ENCODE peak calls at places on chromosome 20, in eight cellular contexts. X, S, B, R, E, M, H and T are unnamed samples.

GRCh38 chr20:51495921-51496545 is 46.5 kb downstream of the NFATC2 start:
- DNase-seq in X (no peak), S (no peak), B (no peak), R (no peak), E (no peak), M (no peak), H (no peak), T (no peak)

GRCh38 chr20:46894579-46894958 is at the start of gene EYA2:
- DNase-seq in X (no peak), S (no peak), B (no peak), R (no peak), E (no peak), M (no peak), H (no peak), T (no peak)

GRCh38 chr20:23540624-23541023 is 27.7 kb downstream of the CST9L start:
- DNase-seq in X (no peak), S (peak), B (no peak), R (no peak), E (no peak), M (no peak), H (no peak), T (no peak)

GRCh38 chr20:58308680-58309527 is 611 bp upstream of the RAB22A start:
- DNase-seq in X (peak), S (peak), B (peak), R (peak), E (peak), M (peak), H (peak), T (peak)

GRCh38 chr20:52746190-52746589 is 226.0 kb upstream of the TSHZ2 start:
- DNase-seq in X (no peak), S (no peak), B (no peak), R (no peak), E (no peak), M (no peak), H (no peak), T (no peak)

GRCh38 chr20:45041464-45042337 is 59.2 kb downstream of the KCNS1 start:
- DNase-seq in X (no peak), S (peak), B (no peak), R (no peak), E (no peak), M (no peak), H (no peak), T (no peak)

GRCh38 chr20:52031206-52031573 is 160.4 kb downstream of the ZFP64 start:
- DNase-seq in X (no peak), S (no peak), B (no peak), R (no peak), E (no peak), M (no peak), H (no peak), T (no peak)

GRCh38 chr20:44601801-44602204 is 19.4 kb downstream of the PKIG start:
- DNase-seq in X (peak), S (no peak), B (no peak), R (no peak), E (no peak), M (no peak), H (no peak), T (no peak)

GRCh38 chr20:6665161-6665560 is 102.3 kb upstream of the BMP2 start:
- DNase-seq in X (no peak), S (no peak), B (no peak), R (no peak), E (no peak), M (no peak), H (no peak), T (no peak)

GRCh38 chr20:33796263-33796906 is 14.8 kb upstream of the CHMP4B start:
- DNase-seq in X (peak), S (peak), B (no peak), R (no peak), E (peak), M (no peak), H (no peak), T (no peak)

GRCh38 chr20:2302369-2302768 is 6.6 kb downstream of the TGM3 start:
- DNase-seq in X (no peak), S (no peak), B (no peak), R (no peak), E (no peak), M (no peak), H (no peak), T (no peak)

GRCh38 chr20:11717562-11717961 is 200.1 kb upstream of the BTBD3 start:
- DNase-seq in X (no peak), S (no peak), B (no peak), R (no peak), E (no peak), M (no peak), H (no peak), T (no peak)

GRCh38 chr20:38358500-38358998 is 12.3 kb downstream of the LBP start:
- DNase-seq in X (no peak), S (no peak), B (no peak), R (no peak), E (no peak), M (no peak), H (no peak), T (no peak)

GRCh38 chr20:53448426-53448825 is 145.2 kb downstream of the ZNF217 start:
- DNase-seq in X (no peak), S (no peak), B (no peak), R (no peak), E (no peak), M (no peak), H (no peak), T (no peak)

GRCh38 chr20:41293269-41294037 is 24.1 kb downstream of the ZHX3 start:
- DNase-seq in X (no peak), S (no peak), B (no peak), R (no peak), E (no peak), M (no peak), H (no peak), T (no peak)

GRCh38 chr20:51014797-51015722 is 7.8 kb downstream of the KCNG1 start:
- DNase-seq in X (no peak), S (peak), B (peak), R (no peak), E (no peak), M (peak), H (no peak), T (no peak)

GRCh38 chr20:54223751-54224150 is 15.9 kb downstream of the PFDN4 start:
- DNase-seq in X (no peak), S (no peak), B (no peak), R (no peak), E (no peak), M (no peak), H (no peak), T (no peak)

GRCh38 chr20:58174708-58175287 is 53.7 kb downstream of the ANKRD60 start:
- DNase-seq in X (peak), S (no peak), B (no peak), R (no peak), E (no peak), M (no peak), H (no peak), T (no peak)

GRCh38 chr20:12414446-12415274 is 497.0 kb downstream of the BTBD3 start:
- DNase-seq in X (no peak), S (peak), B (no peak), R (no peak), E (no peak), M (no peak), H (no peak), T (no peak)

GRCh38 chr20:50189681-50190250 is 864 bp upstream of the CEBPB start:
- DNase-seq in X (peak), S (peak), B (no peak), R (no peak), E (peak), M (peak), H (peak), T (no peak)

GRCh38 chr20:8172191-8172590 is 40.1 kb downstream of the PLCB1 start:
- DNase-seq in X (no peak), S (no peak), B (no peak), R (no peak), E (no peak), M (no peak), H (no peak), T (no peak)

GRCh38 chr20:58552366-58552934 is 37.3 kb upstream of the APCDD1L start:
- DNase-seq in X (peak), S (no peak), B (no peak), R (no peak), E (no peak), M (no peak), H (no peak), T (no peak)

GRCh38 chr20:10670521-10671220 is 3.1 kb downstream of the JAG1 start:
- DNase-seq in X (no peak), S (no peak), B (peak), R (no peak), E (no peak), M (no peak), H (no peak), T (no peak)

GRCh38 chr20:36538026-36538764 is 3.1 kb upstream of the MYL9 start:
- DNase-seq in X (no peak), S (no peak), B (no peak), R (no peak), E (no peak), M (no peak), H (no peak), T (no peak)

GRCh38 chr20:6501061-6501460 is 266.4 kb upstream of the BMP2 start:
- DNase-seq in X (no peak), S (peak), B (no peak), R (no peak), E (no peak), M (no peak), H (no peak), T (no peak)

GRCh38 chr20:58714340-58714922 is 21.8 kb downstream of the NPEPL1 start:
- DNase-seq in X (peak), S (no peak), B (peak), R (peak), E (peak), M (peak), H (no peak), T (no peak)

GRCh38 chr20:60262967-60263603 is 304.9 kb downstream of the CDH26 start:
- DNase-seq in X (no peak), S (peak), B (peak), R (peak), E (no peak), M (peak), H (peak), T (peak)

GRCh38 chr20:33262658-33263065 is 20.4 kb upstream of the BPIFB1 start:
- DNase-seq in X (no peak), S (peak), B (no peak), R (no peak), E (no peak), M (no peak), H (no peak), T (no peak)

GRCh38 chr20:44911264-44911921 is 1.5 kb downstream of the PABPC1L start:
- DNase-seq in X (peak), S (peak), B (peak), R (peak), E (peak), M (peak), H (no peak), T (peak)

GRCh38 chr20:35828916-35829315 is 57.1 kb downstream of the PHF20 start:
- DNase-seq in X (no peak), S (no peak), B (no peak), R (no peak), E (no peak), M (no peak), H (no peak), T (no peak)

GRCh38 chr20:33890557-33890956 is 79.4 kb downstream of the CHMP4B start:
- DNase-seq in X (no peak), S (no peak), B (no peak), R (no peak), E (no peak), M (no peak), H (no peak), T (no peak)

GRCh38 chr20:50743087-50743486 is 11.7 kb downstream of the PARD6B start:
- DNase-seq in X (no peak), S (no peak), B (no peak), R (no peak), E (no peak), M (no peak), H (no peak), T (no peak)

GRCh38 chr20:52103469-52103910 is 88.1 kb downstream of the ZFP64 start:
- DNase-seq in X (no peak), S (peak), B (no peak), R (no peak), E (peak), M (no peak), H (no peak), T (no peak)